ENCODE peak calls at places on chromosomes 1 and 21, in four cellular contexts. U is WTC11, G is K562, T is H1. O is an unnamed sample.
A peak's percentile ranks its signal among the peaks of the same experiment; 100 is the strongest.

GRCh38 chr1:87093286-87093685 is 178.9 kb downstream of the HS2ST1 start:
- DNase-seq in U (no peak), G (no peak), T (no peak), O (no peak)

GRCh38 chr1:32263744-32264143 is 12.7 kb downstream of the LCK start:
- DNase-seq in U (no peak), G (no peak), T (no peak), O (no peak)

GRCh38 chr1:201422436-201423030 is 1.0 kb upstream of the TNNI1 start:
- DNase-seq in U (no peak), G (no peak), T (no peak), O (no peak)

GRCh38 chr1:201113451-201114244 is 1.4 kb upstream of the CACNA1S start:
- DNase-seq in U (no peak), G (no peak), T (no peak), O (no peak)

GRCh38 chr1:156706647-156707008 is 1.2 kb upstream of the CRABP2 start:
- DNase-seq in U (peak; percentile 78), G (peak; percentile 48), T (no peak), O (no peak)

GRCh38 chr1:117590273-117590925 is 15.4 kb upstream of the TENT5C start:
- DNase-seq in U (no peak), G (no peak), T (no peak), O (no peak)

GRCh38 chr1:51843948-51844347 is 34.6 kb downstream of the NRDC start:
- DNase-seq in U (no peak), G (no peak), T (no peak), O (peak; percentile 10)

GRCh38 chr1:221327954-221328353 is 413.9 kb downstream of the DUSP10 start:
- DNase-seq in U (no peak), G (no peak), T (no peak), O (peak; percentile 50)

GRCh38 chr1:225763815-225764548 is 13.6 kb upstream of the SRP9 start:
- DNase-seq in U (no peak), G (no peak), T (no peak), O (no peak)

GRCh38 chr1:56712150-56712549 is 67.0 kb downstream of the PRKAA2 start:
- DNase-seq in U (no peak), G (no peak), T (no peak), O (no peak)

GRCh38 chr1:9203623-9204022 is 31.0 kb upstream of the H6PD start:
- DNase-seq in U (no peak), G (no peak), T (no peak), O (no peak)

GRCh38 chr1:212089560-212090163 is 54.1 kb downstream of the DTL start:
- DNase-seq in U (no peak), G (no peak), T (no peak), O (no peak)

GRCh38 chr21:41529769-41530168 is 21.8 kb upstream of the TMPRSS2 start:
- DNase-seq in U (no peak), G (no peak), T (no peak), O (no peak)

GRCh38 chr1:7454895-7455784 is 316.0 kb upstream of the VAMP3 start:
- DNase-seq in U (no peak), G (no peak), T (no peak), O (peak; percentile 58)

GRCh38 chr1:211478376-211478775 is 13.6 kb downstream of the RD3 start:
- DNase-seq in U (no peak), G (no peak), T (no peak), O (no peak)

GRCh38 chr1:2000432-2000831 is 3.2 kb downstream of the CFAP74 start:
- DNase-seq in U (no peak), G (no peak), T (no peak), O (no peak)

GRCh38 chr1:101526813-101527212 is 290.0 kb downstream of the S1PR1 start:
- DNase-seq in U (no peak), G (no peak), T (no peak), O (no peak)

GRCh38 chr1:192518700-192519099 is 56.9 kb upstream of the RGS1 start:
- DNase-seq in U (no peak), G (no peak), T (no peak), O (no peak)

GRCh38 chr1:31910933-31911332 is 27.2 kb downstream of the PTP4A2 start:
- DNase-seq in U (no peak), G (no peak), T (no peak), O (no peak)

GRCh38 chr1:156627313-156627880 is 8.2 kb downstream of the HAPLN2 start:
- DNase-seq in U (peak; percentile 60), G (peak; percentile 46), T (no peak), O (peak; percentile 60)

GRCh38 chr1:181392613-181393170 is 90.6 kb upstream of the CACNA1E start:
- DNase-seq in U (no peak), G (no peak), T (no peak), O (no peak)

GRCh38 chr1:187551061-187551460 is 722.3 kb downstream of the PLA2G4A start:
- DNase-seq in U (peak; percentile 67), G (no peak), T (no peak), O (no peak)

GRCh38 chr1:225746361-225747179 is 31.1 kb upstream of the SRP9 start:
- DNase-seq in U (peak; percentile 75), G (no peak), T (peak; percentile 82), O (no peak)

GRCh38 chr1:192729500-192729899 is 79.3 kb upstream of the RGS2 start:
- DNase-seq in U (no peak), G (no peak), T (no peak), O (no peak)

GRCh38 chr1:121558514-121558913 is 373.7 kb downstream of the SRGAP2C start:
- DNase-seq in U (no peak), G (no peak), T (no peak), O (no peak)

GRCh38 chr1:89425056-89425455 is 61.2 kb downstream of the GBP6 start:
- DNase-seq in U (no peak), G (no peak), T (no peak), O (no peak)

GRCh38 chr1:81664341-81664740 is 136.4 kb upstream of the ADGRL2 start:
- DNase-seq in U (no peak), G (no peak), T (no peak), O (no peak)
- TF ChIP-seq TEAD4 in U (no peak), G (no peak), T (peak; percentile 65), O (no peak)

GRCh38 chr1:239367417-239367816 is 19.0 kb upstream of the CHRM3 start:
- DNase-seq in U (no peak), G (no peak), T (no peak), O (no peak)

GRCh38 chr1:239363920-239364319 is 22.4 kb upstream of the CHRM3 start:
- DNase-seq in U (no peak), G (no peak), T (no peak), O (no peak)

GRCh38 chr1:239368436-239369109 is 17.8 kb upstream of the CHRM3 start:
- DNase-seq in U (no peak), G (no peak), T (no peak), O (no peak)
- TF ChIP-seq TEAD4 in U (no peak), G (no peak), T (no peak), O (no peak)

GRCh38 chr1:29542476-29543015 is 306.2 kb downstream of the PTPRU start:
- DNase-seq in U (no peak), G (no peak), T (no peak), O (no peak)
- TF ChIP-seq TEAD4 in U (no peak), G (no peak), T (no peak), O (no peak)

GRCh38 chr1:54012008-54012325 is 6.0 kb downstream of the LDLRAD1 start:
- DNase-seq in U (no peak), G (no peak), T (no peak), O (no peak)
- TF ChIP-seq TEAD4 in U (no peak), G (no peak), T (no peak), O (no peak)

GRCh38 chr21:29114765-29115164 is 15.7 kb upstream of the MAP3K7CL start:
- DNase-seq in U (no peak), G (no peak), T (peak; percentile 27), O (no peak)
- TF ChIP-seq TEAD4 in U (no peak), G (no peak), T (no peak), O (no peak)

GRCh38 chr1:26358411-26359384 is 4.8 kb upstream of the CRYBG2 start:
- DNase-seq in U (no peak), G (peak; percentile 46), T (no peak), O (no peak)

GRCh38 chr1:26360051-26360806 is 6.3 kb upstream of the CRYBG2 start:
- DNase-seq in U (peak; percentile 86), G (no peak), T (no peak), O (peak; percentile 86)

GRCh38 chr1:26361605-26362122 is 7.7 kb upstream of the CRYBG2 start:
- DNase-seq in U (no peak), G (no peak), T (no peak), O (peak; percentile 49)

GRCh38 chr1:26362331-26362730 is 8.4 kb upstream of the CRYBG2 start:
- DNase-seq in U (no peak), G (no peak), T (no peak), O (no peak)

GRCh38 chr1:26360807-26361604 is 7.1 kb upstream of the CRYBG2 start:
- DNase-seq in U (no peak), G (no peak), T (no peak), O (peak; percentile 54)
- TF ChIP-seq TEAD4 in U (no peak), G (no peak), T (no peak), O (no peak)

DNA sequence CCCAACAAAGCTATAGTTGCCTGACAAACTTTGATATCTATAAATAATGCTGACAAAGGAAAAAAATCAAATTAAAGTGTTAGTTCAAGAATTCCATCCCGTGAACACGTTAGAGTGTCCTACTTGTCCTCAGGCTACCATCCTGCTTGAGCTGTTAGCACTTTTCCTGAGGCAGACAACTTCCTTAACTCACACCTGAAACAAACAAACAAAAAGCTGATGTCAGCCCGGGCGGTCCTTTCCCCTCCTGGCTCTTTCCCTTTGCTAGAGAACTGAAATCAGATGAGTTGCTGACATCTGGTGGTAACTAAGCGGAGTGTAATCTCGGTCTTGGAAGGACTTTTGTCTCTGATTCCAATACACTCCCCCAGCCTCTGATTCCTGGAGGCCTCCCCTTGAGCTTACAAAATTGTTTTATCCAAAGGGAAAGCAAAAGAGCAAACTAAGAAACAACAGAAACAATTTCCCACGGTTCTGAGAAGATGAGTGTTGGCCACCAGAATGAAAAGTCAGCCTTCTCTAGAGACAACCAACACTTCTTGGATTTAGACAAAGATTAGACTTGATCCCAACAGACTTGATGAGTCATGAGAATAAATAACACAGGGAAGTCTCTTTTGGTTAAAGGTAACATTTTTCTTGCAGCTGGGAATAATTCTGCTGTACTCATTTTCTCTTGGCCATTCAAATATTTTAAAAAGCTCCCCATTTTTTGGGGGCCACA is 135.4 kb downstream of the PROX1 start:
- DNase-seq in U (peak; percentile 71), G (peak; percentile 32), T (peak; percentile 80), O (peak; percentile 76)
- TF ChIP-seq TEAD4 in U (no peak), G (no peak), T (no peak), O (no peak)

GRCh38 chr1:163826500-163826899 is 504.7 kb downstream of the NUF2 start:
- DNase-seq in U (no peak), G (no peak), T (no peak), O (no peak)
- TF ChIP-seq TEAD4 in U (no peak), G (no peak), T (no peak), O (no peak)